ENCODE peak calls at places on chromosome 13, in five cellular contexts. T is HCEC 1CT; P is pulmonary artery endothelial cell; E is stimulated activated CD4-positive, alpha-beta T cell treated with anti-CD3 and anti-CD28 coated beads, Interleukin-15, amount 100 ng/mL, for 48 hours; V is A549. M is an unnamed sample.

GRCh38 chr13:95049772-95050171 is 251.5 kb downstream of the ABCC4 start:
- DNase-seq in E (no peak), P (no peak), V (no peak), T (no peak), M (no peak)

GRCh38 chr13:35131471-35131870 is 189.4 kb downstream of the NBEA start:
- DNase-seq in E (no peak), T (no peak), P (no peak), V (no peak), M (no peak)

GRCh38 chr13:66359393-66359792 is 870.7 kb downstream of the PCDH9 start:
- DNase-seq in V (no peak), E (no peak), P (no peak), T (no peak), M (no peak)

GRCh38 chr13:112883241-112883945 is 85.6 kb upstream of the MCF2L start:
- DNase-seq in T (no peak), V (no peak), P (no peak), E (no peak), M (no peak)

GRCh38 chr13:32840840-32841713 is 175.1 kb upstream of the KL start:
- DNase-seq in E (no peak), V (no peak), T (no peak), P (no peak), M (no peak)

GRCh38 chr13:79678100-79678499 is 197.1 kb downstream of the NDFIP2 start:
- DNase-seq in T (peak), V (no peak), E (no peak), P (no peak), M (peak)

GRCh38 chr13:112703935-112704633 is 14.2 kb downstream of the ATP11A start:
- DNase-seq in E (no peak), P (no peak), V (no peak), T (no peak), M (no peak)

GRCh38 chr13:71797487-71797886 is 69.5 kb downstream of the DACH1 start:
- DNase-seq in T (no peak), P (no peak), V (no peak), E (no peak), M (no peak)

GRCh38 chr13:24176351-24177101 is 16.0 kb downstream of the SPATA13 start:
- DNase-seq in T (no peak), E (no peak), V (no peak), P (no peak), M (no peak)

GRCh38 chr13:66506979-66507378 is 723.2 kb downstream of the PCDH9 start:
- DNase-seq in E (no peak), V (no peak), P (no peak), T (no peak), M (no peak)

GRCh38 chr13:99970761-99971575 is 599 bp downstream of the ZIC5 start:
- DNase-seq in T (no peak), P (no peak), V (no peak), E (no peak), M (no peak)

GRCh38 chr13:97028441-97029299 is 34.4 kb upstream of the OXGR1 start:
- DNase-seq in T (peak), V (peak), E (peak), P (no peak), M (no peak)

GRCh38 chr13:114000151-114001040 is 26.5 kb upstream of the C13orf46 start:
- DNase-seq in V (no peak), P (no peak), E (no peak), T (no peak), M (no peak)

GRCh38 chr13:81395368-81395767 is 1054.4 kb upstream of the SPRY2 start:
- DNase-seq in V (no peak), E (no peak), T (peak), P (no peak), M (no peak)

GRCh38 chr13:91722267-91722884 is 324.0 kb downstream of the GPC5 start:
- DNase-seq in E (no peak), V (no peak), P (no peak), T (peak), M (no peak)

GRCh38 chr13:41976491-41976890 is 15.6 kb upstream of the VWA8 start:
- DNase-seq in P (no peak), V (no peak), E (no peak), T (no peak), M (no peak)

GRCh38 chr13:43383488-43384165 is 360.2 kb downstream of the DNAJC15 start:
- DNase-seq in E (no peak), P (no peak), T (no peak), V (no peak), M (no peak)

GRCh38 chr13:50576156-50576555 is 267.3 kb downstream of the DLEU7 start:
- DNase-seq in V (no peak), E (no peak), T (no peak), P (no peak), M (no peak)

GRCh38 chr13:26038931-26039475 is 12.8 kb downstream of the SHISA2 start:
- DNase-seq in E (no peak), P (no peak), V (no peak), T (no peak), M (no peak)

GRCh38 chr13:78382946-78383542 is 220.3 kb downstream of the POU4F1 start:
- DNase-seq in V (no peak), E (no peak), T (no peak), P (no peak), M (no peak)

GRCh38 chr13:44136693-44137268 is 236.8 kb upstream of the SERP2 start:
- DNase-seq in P (no peak), T (no peak), V (no peak), E (no peak), M (no peak)

GRCh38 chr13:28739376-28739775 is 20.6 kb upstream of the SLC46A3 start:
- DNase-seq in V (no peak), P (no peak), T (no peak), E (no peak), M (no peak)

GRCh38 chr13:36776175-36776574 is 42.8 kb upstream of the RFXAP start:
- DNase-seq in T (no peak), E (no peak), V (no peak), P (no peak), M (no peak)

GRCh38 chr13:100464006-100464405 is 124.6 kb downstream of the GGACT start:
- DNase-seq in P (no peak), V (no peak), T (no peak), E (no peak), M (no peak)

GRCh38 chr13:99057310-99057975 is 79.6 kb upstream of the DOCK9 start:
- DNase-seq in E (no peak), V (peak), P (no peak), T (peak), M (no peak)

GRCh38 chr13:23709521-23709920 is 139.3 kb downstream of the TNFRSF19 start:
- DNase-seq in P (no peak), E (no peak), T (peak), V (no peak), M (no peak)

M was measured in non-pigmented ciliary epithelial cell.